ENCODE peak calls at places on chromosomes 12 and 14, in ten cellular contexts. X is testis, D is choroid plexus epithelial cell, M is endothelial cell of umbilical vein, V is PC-3, N is fibroblast of lung, O is uterus, H is AG10803, G is suprapubic skin, T is fibroblast of the aortic adventitia. W is an unnamed sample.

GRCh38 chr12:121789233-121789781 is 4.2 kb downstream of the RHOF start:
- DNase-seq in T (no peak), H (no peak), M (no peak), V (no peak), D (no peak), G (peak; percentile 64), O (no peak), X (no peak), N (no peak), W (no peak)

GRCh38 chr12:111785651-111786050 is 18.9 kb downstream of the ALDH2 start:
- DNase-seq in O (no peak), D (no peak), V (peak; percentile 32), M (peak; percentile 80), H (peak; percentile 26), G (no peak), X (no peak), T (peak; percentile 77), N (no peak), W (no peak)

GRCh38 chr12:62618319-62618718 is 151.7 kb downstream of the MON2 start:
- DNase-seq in N (no peak), V (no peak), D (no peak), T (no peak), O (no peak), G (no peak), X (no peak), M (peak; percentile 68), H (no peak), W (no peak)

GRCh38 chr12:104133861-104134260 is 4.1 kb downstream of the NFYB start:
- DNase-seq in G (no peak), D (no peak), X (no peak), N (no peak), H (peak; percentile 52), T (no peak), V (no peak), O (no peak), M (no peak), W (peak; percentile 33)

GRCh38 chr12:111192657-111193056 is 176.2 kb downstream of the PHETA1 start:
- DNase-seq in V (no peak), H (no peak), G (no peak), D (peak; percentile 8), M (no peak), T (no peak), X (no peak), N (no peak), O (no peak), W (no peak)

GRCh38 chr12:48388938-48389337 is 38.2 kb upstream of the ZNF641 start:
- DNase-seq in H (peak; percentile 39), M (no peak), X (no peak), D (no peak), O (no peak), V (peak; percentile 38), G (no peak), T (peak; percentile 45), N (no peak), W (peak; percentile 64)

GRCh38 chr12:67677166-67677565 is 28.6 kb downstream of the DYRK2 start:
- DNase-seq in V (no peak), M (no peak), G (no peak), N (no peak), D (no peak), H (no peak), X (no peak), T (no peak), O (no peak), W (no peak)

GRCh38 chr14:103194256-103195045 is 71.2 kb downstream of the TNFAIP2 start:
- DNase-seq in H (peak; percentile 89), X (no peak), N (peak; percentile 81), T (peak; percentile 84), O (no peak), V (peak; percentile 61), M (no peak), D (peak; percentile 82), G (peak; percentile 35), W (peak; percentile 32)

GRCh38 chr14:101225729-101226152 is 322.2 kb upstream of the RTL1 start:
- DNase-seq in N (no peak), G (no peak), O (no peak), D (no peak), V (no peak), H (no peak), X (no peak), M (no peak), T (no peak), W (no peak)

GRCh38 chr14:55482936-55483605 is 42.7 kb upstream of the TBPL2 start:
- DNase-seq in M (peak; percentile 39), H (no peak), T (peak; percentile 16), G (no peak), O (no peak), D (no peak), X (no peak), N (no peak), V (peak; percentile 41), W (no peak)

GRCh38 chr14:55221186-55221585 is 29.8 kb upstream of the DLGAP5 start:
- DNase-seq in D (peak; percentile 59), T (peak; percentile 47), V (peak; percentile 86), M (peak; percentile 71), N (peak; percentile 31), O (no peak), H (peak; percentile 66), G (no peak), X (no peak), W (peak; percentile 63)

GRCh38 chr14:79871164-79871563 is 340.1 kb downstream of the DIO2 start:
- DNase-seq in H (no peak), O (no peak), D (no peak), N (no peak), M (no peak), X (no peak), T (no peak), V (no peak), G (no peak), W (no peak)

GRCh38 chr12:132608231-132609171 is 1.9 kb downstream of the LRCOL1 start:
- DNase-seq in X (no peak), T (no peak), V (no peak), M (no peak), N (peak; percentile 58), H (no peak), G (peak; percentile 67), O (no peak), D (peak; percentile 27), W (no peak)

GRCh38 chr14:26531894-26532293 is 65.9 kb downstream of the NOVA1 start:
- DNase-seq in T (peak; percentile 80), O (no peak), X (no peak), V (peak; percentile 76), H (peak; percentile 49), D (peak; percentile 62), N (peak; percentile 82), G (no peak), M (no peak), W (no peak)

GRCh38 chr14:32938719-32939253 is at the start of gene NPAS3:
- DNase-seq in V (no peak), H (peak; percentile 13), X (no peak), G (no peak), O (no peak), M (no peak), D (no peak), T (no peak), N (no peak), W (no peak)

GRCh38 chr12:128463881-128464280 is 196.9 kb downstream of the TMEM132C start:
- DNase-seq in T (no peak), H (no peak), M (no peak), D (no peak), V (no peak), G (no peak), O (no peak), X (no peak), N (no peak), W (no peak)

GRCh38 chr12:104958946-104959841 is 1.1 kb upstream of the SLC41A2 start:
- DNase-seq in O (no peak), G (no peak), X (peak; percentile 49), V (peak; percentile 42), T (peak; percentile 64), H (peak; percentile 60), D (peak; percentile 59), M (peak; percentile 50), N (peak; percentile 80), W (peak; percentile 27)

GRCh38 chr14:68104518-68104917 is 284.9 kb downstream of the RAD51B start:
- DNase-seq in N (peak; percentile 69), X (no peak), G (no peak), V (no peak), H (peak; percentile 75), O (no peak), T (peak; percentile 89), M (no peak), D (peak; percentile 96), W (peak; percentile 71)

GRCh38 chr14:93984987-93985410 is 8.6 kb upstream of the ASB2 start:
- DNase-seq in T (peak; percentile 69), O (peak; percentile 51), G (no peak), M (no peak), V (peak; percentile 70), X (peak; percentile 54), H (peak; percentile 95), N (peak; percentile 24), D (peak; percentile 92), W (peak; percentile 80)
- TF ChIP-seq CTCF in T (peak; percentile 54), O (no peak), G (peak; percentile 10), M (peak; percentile 33), V (peak; percentile 62), X (peak; percentile 8), H (peak; percentile 53), N (peak; percentile 20), D (peak; percentile 52), W (peak; percentile 74)

GRCh38 chr12:32440120-32440865 is 40.9 kb downstream of the FGD4 start:
- DNase-seq in D (no peak), G (no peak), M (no peak), H (no peak), X (no peak), T (no peak), O (no peak), V (no peak), N (no peak), W (no peak)
- TF ChIP-seq CTCF in D (no peak), G (no peak), M (no peak), H (no peak), X (no peak), T (no peak), O (no peak), V (no peak), N (no peak), W (no peak)

GRCh38 chr14:38605193-38606114 is 349.6 kb upstream of the CLEC14A start:
- DNase-seq in M (peak; percentile 32), X (no peak), T (no peak), G (no peak), D (peak; percentile 7), H (no peak), N (peak; percentile 4), V (peak; percentile 34), O (no peak), W (no peak)
- TF ChIP-seq CTCF in M (peak; percentile 22), X (no peak), T (no peak), G (no peak), D (no peak), H (peak; percentile 34), N (no peak), V (peak; percentile 55), O (no peak), W (peak; percentile 66)

DNA sequence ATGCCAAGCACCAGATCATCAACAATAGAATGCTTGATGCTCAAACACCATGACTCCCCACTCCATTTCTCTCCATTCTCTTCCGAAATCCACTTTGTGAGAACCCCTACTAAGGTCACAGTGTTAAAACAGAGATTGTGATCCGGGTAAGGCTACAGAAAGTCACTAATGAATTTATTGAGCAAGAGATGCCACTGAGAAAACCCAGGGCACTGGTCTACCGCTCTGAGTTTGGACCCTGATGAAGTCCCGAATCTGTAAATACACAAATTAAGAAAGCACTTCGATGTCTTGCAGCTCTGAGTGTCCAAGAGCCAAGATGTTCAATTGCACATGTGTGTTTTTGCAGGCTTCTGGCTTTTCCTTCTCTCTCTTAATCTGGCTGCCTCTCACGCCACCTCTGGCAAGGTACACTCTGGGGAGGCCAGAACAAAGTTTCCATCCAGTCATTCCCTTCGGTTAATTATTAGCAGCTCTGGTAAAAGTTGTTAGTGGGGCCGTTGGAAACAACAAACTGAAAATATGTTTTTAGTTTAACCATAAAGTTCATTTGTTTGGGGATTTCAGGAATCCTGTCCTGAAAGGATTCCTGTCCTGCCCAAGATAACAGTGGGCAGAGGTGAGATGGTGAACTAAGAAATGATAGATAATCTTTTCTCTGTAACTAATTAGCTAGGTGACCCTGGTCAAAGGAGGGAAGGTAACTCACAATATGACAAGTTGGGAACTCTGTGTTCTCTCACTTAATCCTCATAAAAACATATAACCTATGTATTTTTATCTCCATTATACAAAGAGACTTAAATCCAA is 75.4 kb downstream of the BTG1 start:
- DNase-seq in N (no peak), V (no peak), D (no peak), X (no peak), T (no peak), G (no peak), M (no peak), H (no peak), O (peak; percentile 74), W (no peak)
- TF ChIP-seq CTCF in N (no peak), V (no peak), D (no peak), X (no peak), T (no peak), G (no peak), M (no peak), H (no peak), O (no peak), W (no peak)